ENCODE peak calls at places on chromosome 9, in seven cellular contexts. Q is tibial nerve, J is activated T-helper 1 cell treated with Interleukin-2 at 50 U/mL for 16 hours, L is endodermal cell, B is NCI-H460, Z is fibroblast of mammary gland, G is fibroblast of the conjunctiva. V is an unnamed sample.

GRCh38 chr9:88184986-88185385 is 46.7 kb upstream of the SPATA31C2 start:
- DNase-seq in Z (no peak), G (no peak), Q (no peak), L (no peak), B (no peak), J (no peak), V (no peak)

GRCh38 chr9:134460206-134460605 is 134.0 kb downstream of the RXRA start:
- DNase-seq in Z (no peak), J (no peak), L (no peak), G (no peak), Q (no peak), B (no peak), V (no peak)

GRCh38 chr9:77648458-77649108 is 461 bp upstream of the GNA14 start:
- DNase-seq in Z (no peak), Q (no peak), J (no peak), L (peak; percentile 91), B (no peak), G (no peak), V (peak; percentile 84)

GRCh38 chr9:138097501-138097991 is 220.0 kb downstream of the CACNA1B start:
- DNase-seq in J (no peak), G (no peak), B (no peak), Z (no peak), L (peak; percentile 24), Q (no peak), V (peak; percentile 18)

GRCh38 chr9:110815361-110815760 is 146.8 kb downstream of the MUSK start:
- DNase-seq in B (no peak), Q (no peak), G (no peak), J (no peak), L (no peak), Z (no peak), V (no peak)

GRCh38 chr9:115240676-115241075 is 122.7 kb upstream of the TNC start:
- DNase-seq in J (no peak), L (no peak), G (no peak), B (no peak), Z (no peak), Q (no peak), V (no peak)

GRCh38 chr9:24090566-24090965 is 264.5 kb upstream of the ELAVL2 start:
- DNase-seq in L (no peak), J (no peak), Z (no peak), B (no peak), Q (no peak), G (no peak), V (no peak)

GRCh38 chr9:113957778-113958430 is 81.8 kb downstream of the ZNF618 start:
- DNase-seq in G (peak; percentile 66), Q (no peak), J (no peak), B (no peak), L (peak; percentile 34), Z (peak; percentile 92), V (no peak)

GRCh38 chr9:134059188-134059641 is 8.6 kb downstream of the BRD3 start:
- DNase-seq in B (no peak), G (no peak), J (no peak), L (no peak), Z (no peak), Q (no peak), V (peak; percentile 65)

GRCh38 chr9:132210472-132211145 is 48.8 kb downstream of the NTNG2 start:
- DNase-seq in J (no peak), G (no peak), B (no peak), Z (peak; percentile 80), Q (no peak), L (no peak), V (no peak)

GRCh38 chr9:3511537-3511936 is 14.3 kb downstream of the RFX3 start:
- DNase-seq in J (no peak), B (no peak), L (no peak), G (no peak), Q (no peak), Z (no peak), V (no peak)

GRCh38 chr9:108213516-108213915 is 642.3 kb downstream of the ACTL7B start:
- DNase-seq in Z (no peak), L (no peak), Q (no peak), B (no peak), G (no peak), J (no peak), V (no peak)

GRCh38 chr9:14517154-14517906 is 175.9 kb downstream of the ZDHHC21 start:
- DNase-seq in J (no peak), B (no peak), L (no peak), Q (no peak), Z (no peak), G (no peak), V (no peak)

GRCh38 chr9:135252980-135253304 is 165.5 kb downstream of the OLFM1 start:
- DNase-seq in B (no peak), Z (no peak), L (no peak), J (no peak), G (no peak), Q (no peak), V (no peak)

GRCh38 chr9:82302968-82303655 is 314.5 kb downstream of the SPATA31D1 start:
- DNase-seq in Z (no peak), B (no peak), Q (no peak), G (no peak), J (no peak), L (peak; percentile 55), V (no peak)

GRCh38 chr9:128683340-128684064 is 5.5 kb upstream of the SET start:
- DNase-seq in J (no peak), L (peak; percentile 97), Z (peak; percentile 52), Q (peak; percentile 32), G (no peak), B (no peak), V (peak; percentile 95)

GRCh38 chr9:71793386-71794105 is 25.2 kb upstream of the CEMIP2 start:
- DNase-seq in G (no peak), L (peak; percentile 82), Z (no peak), J (no peak), Q (no peak), B (no peak), V (peak; percentile 23)

GRCh38 chr9:116452634-116453033 is 234.5 kb upstream of the TRIM32 start:
- DNase-seq in Q (no peak), L (no peak), B (no peak), Z (peak; percentile 69), G (no peak), J (no peak), V (no peak)

GRCh38 chr9:123424131-123424530 is 68.1 kb downstream of the CRB2 start:
- DNase-seq in Q (no peak), Z (no peak), B (no peak), G (no peak), L (peak; percentile 35), J (no peak), V (no peak)

GRCh38 chr9:108543251-108543768 is 312.5 kb downstream of the ACTL7B start:
- DNase-seq in G (no peak), L (peak; percentile 84), Z (peak; percentile 89), J (no peak), Q (no peak), B (no peak), V (peak; percentile 48)

GRCh38 chr9:31034311-31034710 is 1350.1 kb upstream of the ACO1 start:
- DNase-seq in G (no peak), Q (no peak), J (no peak), L (no peak), B (no peak), Z (no peak), V (no peak)

GRCh38 chr9:122206118-122207046 is 22.4 kb downstream of the LHX6 start:
- DNase-seq in J (no peak), G (peak; percentile 40), L (no peak), Q (no peak), B (no peak), Z (peak; percentile 85), V (no peak)

GRCh38 chr9:130186839-130187522 is 14.8 kb downstream of the NCS1 start:
- DNase-seq in G (peak; percentile 24), Z (peak; percentile 52), B (peak; percentile 68), J (no peak), L (peak; percentile 95), Q (no peak), V (peak; percentile 92)